ENCODE peak calls at places on chromosomes 16 and 17, in five cellular contexts. One of them, this sample, is unnamed. For H3K4me1, the result is how much of the 10 kb centered on the place peaks cover.

GRCh38 chr17:33266611-33267010 is 26.5 kb downstream of the ASIC2 start:
- DNase-seq in A673: peak
- DNase-seq in tibial artery: no peak
- DNase-seq in ovary: no peak
- DNase-seq in stomach: no peak
- DNase-seq in this sample: no peak

GRCh38 chr17:2957631-2958286 is 105.6 kb downstream of the OR1D5 start:
- DNase-seq in A673: no peak
- DNase-seq in ovary: no peak
- DNase-seq in stomach: peak
- DNase-seq in tibial artery: no peak
- DNase-seq in this sample: no peak

GRCh38 chr17:66593116-66593515 is 241.8 kb upstream of the CACNG5 start:
- DNase-seq in A673: no peak
- DNase-seq in tibial artery: no peak
- DNase-seq in stomach: no peak
- DNase-seq in ovary: no peak
- DNase-seq in this sample: no peak

GRCh38 chr17:71500761-71501555 is 619.9 kb upstream of the SOX9 start:
- DNase-seq in tibial artery: no peak
- DNase-seq in A673: no peak
- DNase-seq in ovary: no peak
- DNase-seq in stomach: no peak
- DNase-seq in this sample: no peak

GRCh38 chr17:75588546-75589016 is 981 bp downstream of the MYO15B start:
- DNase-seq in ovary: peak
- DNase-seq in tibial artery: peak
- DNase-seq in stomach: peak
- DNase-seq in A673: no peak
- DNase-seq in this sample: peak

GRCh38 chr17:82976982-82977488 is 102.4 kb upstream of the METRNL start:
- DNase-seq in A673: no peak
- DNase-seq in stomach: no peak
- DNase-seq in ovary: no peak
- DNase-seq in tibial artery: no peak
- DNase-seq in this sample: peak

GRCh38 chr16:8963010-8963824 is 489 bp downstream of the USP7 start:
- DNase-seq in A673: peak
- DNase-seq in ovary: no peak
- DNase-seq in stomach: no peak
- DNase-seq in tibial artery: no peak
- DNase-seq in this sample: no peak

GRCh38 chr17:9959377-9959981 is 54.4 kb upstream of the RCVRN start:
- DNase-seq in tibial artery: no peak
- DNase-seq in ovary: peak
- DNase-seq in stomach: no peak
- DNase-seq in A673: peak
- DNase-seq in this sample: peak

GRCh38 chr16:14965328-14965727 is 9.5 kb upstream of the PDXDC1 start:
- DNase-seq in ovary: no peak
- DNase-seq in A673: no peak
- DNase-seq in tibial artery: no peak
- DNase-seq in stomach: no peak
- DNase-seq in this sample: no peak

GRCh38 chr17:7063518-7064094 is 16.4 kb downstream of the CLEC10A start:
- DNase-seq in stomach: no peak
- DNase-seq in ovary: no peak
- DNase-seq in tibial artery: no peak
- DNase-seq in A673: no peak
- DNase-seq in this sample: no peak

GRCh38 chr16:79469999-79470398 is 130.5 kb downstream of the MAF start:
- DNase-seq in tibial artery: peak
- DNase-seq in ovary: no peak
- DNase-seq in stomach: no peak
- DNase-seq in A673: no peak
- DNase-seq in this sample: peak

GRCh38 chr16:54586474-54587175 is 300.0 kb upstream of the IRX3 start:
- DNase-seq in stomach: no peak
- DNase-seq in A673: no peak
- DNase-seq in ovary: no peak
- DNase-seq in tibial artery: no peak
- DNase-seq in this sample: no peak

GRCh38 chr17:63537991-63538692 is 12.1 kb upstream of the DCAF7 start:
- DNase-seq in stomach: no peak
- DNase-seq in tibial artery: no peak
- DNase-seq in ovary: no peak
- DNase-seq in A673: no peak
- DNase-seq in this sample: no peak

GRCh38 chr17:45700171-45701090 is 83.7 kb upstream of the CRHR1 start:
- DNase-seq in tibial artery: no peak
- DNase-seq in ovary: no peak
- DNase-seq in A673: no peak
- DNase-seq in stomach: no peak
- DNase-seq in this sample: no peak

GRCh38 chr17:75371981-75372380 is 33.5 kb downstream of the GRB2 start:
- DNase-seq in tibial artery: no peak
- DNase-seq in A673: no peak
- DNase-seq in stomach: no peak
- DNase-seq in ovary: no peak
- DNase-seq in this sample: no peak

GRCh38 chr17:55641559-55642160 is 81.0 kb downstream of the TMEM100 start:
- DNase-seq in ovary: peak
- DNase-seq in stomach: peak
- DNase-seq in A673: peak
- DNase-seq in tibial artery: peak
- DNase-seq in this sample: peak

GRCh38 chr16:22402191-22402590 is 27.8 kb upstream of the CDR2 start:
- DNase-seq in A673: peak
- DNase-seq in tibial artery: no peak
- DNase-seq in ovary: no peak
- DNase-seq in stomach: no peak
- DNase-seq in this sample: no peak

GRCh38 chr17:82845163-82845807 is 5.5 kb upstream of the ZNF750 start:
- DNase-seq in A673: no peak
- DNase-seq in tibial artery: peak
- DNase-seq in stomach: no peak
- DNase-seq in ovary: no peak
- DNase-seq in this sample: no peak

GRCh38 chr17:41835214-41835799 is 725 bp downstream of the NT5C3B start:
- DNase-seq in A673: no peak
- DNase-seq in stomach: no peak
- DNase-seq in tibial artery: no peak
- DNase-seq in ovary: no peak
- DNase-seq in this sample: no peak

GRCh38 chr17:81165246-81166032 is at the start of gene PVALEF:
- DNase-seq in stomach: no peak
- DNase-seq in tibial artery: no peak
- DNase-seq in ovary: no peak
- DNase-seq in A673: no peak
- DNase-seq in this sample: no peak

GRCh38 chr17:60330731-60331130 is 61.2 kb downstream of the USP32 start:
- DNase-seq in A673: no peak
- DNase-seq in ovary: no peak
- DNase-seq in stomach: no peak
- DNase-seq in tibial artery: no peak
- DNase-seq in this sample: no peak

GRCh38 chr16:14369734-14370598 is 260.1 kb downstream of the PARN start:
- DNase-seq in A673: no peak
- DNase-seq in tibial artery: peak
- DNase-seq in ovary: peak
- DNase-seq in stomach: no peak
- DNase-seq in this sample: peak

GRCh38 chr16:56193951-56194726 is 2.9 kb downstream of the GNAO1 start:
- DNase-seq in tibial artery: peak
- DNase-seq in A673: peak
- DNase-seq in ovary: peak
- DNase-seq in stomach: peak
- DNase-seq in this sample: peak

GRCh38 chr16:24973771-24974461 is 41.3 kb downstream of the ARHGAP17 start:
- DNase-seq in ovary: no peak
- DNase-seq in tibial artery: no peak
- DNase-seq in stomach: no peak
- DNase-seq in A673: no peak
- DNase-seq in this sample: peak

GRCh38 chr16:30472328-30472942 is at the start of gene ITGAL:
- DNase-seq in stomach: peak
- DNase-seq in ovary: no peak
- DNase-seq in tibial artery: peak
- DNase-seq in A673: no peak
- DNase-seq in this sample: peak

GRCh38 chr16:68229431-68230175 is 6.3 kb downstream of the ESRP2 start:
- DNase-seq in A673: peak
- DNase-seq in ovary: peak
- DNase-seq in stomach: peak
- DNase-seq in tibial artery: no peak
- DNase-seq in this sample: peak

GRCh38 chr17:55818026-55818425 is 67.2 kb downstream of the PCTP start:
- DNase-seq in tibial artery: no peak
- DNase-seq in A673: no peak
- DNase-seq in ovary: no peak
- DNase-seq in stomach: no peak
- DNase-seq in this sample: no peak

GRCh38 chr17:17159571-17159970 is 46.6 kb downstream of the PLD6 start:
- DNase-seq in tibial artery: no peak
- DNase-seq in stomach: no peak
- DNase-seq in A673: no peak
- DNase-seq in ovary: no peak
- DNase-seq in this sample: no peak

GRCh38 chr16:23842137-23842600 is 6.4 kb downstream of the PRKCB start:
- DNase-seq in ovary: no peak
- DNase-seq in tibial artery: no peak
- DNase-seq in stomach: no peak
- DNase-seq in A673: no peak
- DNase-seq in this sample: no peak
- H3K4me1 ChIP-seq in ovary: under half
- H3K4me1 ChIP-seq in tibial artery: under half
- H3K4me1 ChIP-seq in stomach: under half
- H3K4me1 ChIP-seq in A673: under half
- H3K4me1 ChIP-seq in this sample: under half

GRCh38 chr17:8209909-8210760 is at the start of gene AURKB:
- DNase-seq in stomach: peak
- DNase-seq in tibial artery: peak
- DNase-seq in ovary: peak
- DNase-seq in A673: peak
- DNase-seq in this sample: peak

GRCh38 chr17:8204761-8205555 is 5.4 kb downstream of the AURKB start:
- DNase-seq in stomach: no peak
- DNase-seq in A673: no peak
- DNase-seq in tibial artery: no peak
- DNase-seq in ovary: no peak
- DNase-seq in this sample: no peak

GRCh38 chr17:8212312-8213180 is 2.2 kb upstream of the AURKB start:
- DNase-seq in A673: no peak
- DNase-seq in ovary: no peak
- DNase-seq in tibial artery: no peak
- DNase-seq in stomach: no peak
- DNase-seq in this sample: no peak

GRCh38 chr17:8206536-8206935 is 3.8 kb downstream of the AURKB start:
- DNase-seq in A673: no peak
- DNase-seq in tibial artery: no peak
- DNase-seq in ovary: no peak
- DNase-seq in stomach: no peak
- DNase-seq in this sample: no peak

GRCh38 chr17:8210761-8211458 is 535 bp upstream of the AURKB start:
- DNase-seq in A673: no peak
- DNase-seq in tibial artery: no peak
- DNase-seq in stomach: no peak
- DNase-seq in ovary: no peak
- DNase-seq in this sample: no peak
- H3K4me1 ChIP-seq in A673: under half
- H3K4me1 ChIP-seq in tibial artery: under half
- H3K4me1 ChIP-seq in stomach: under half
- H3K4me1 ChIP-seq in ovary: under half
- H3K4me1 ChIP-seq in this sample: under half

DNA sequence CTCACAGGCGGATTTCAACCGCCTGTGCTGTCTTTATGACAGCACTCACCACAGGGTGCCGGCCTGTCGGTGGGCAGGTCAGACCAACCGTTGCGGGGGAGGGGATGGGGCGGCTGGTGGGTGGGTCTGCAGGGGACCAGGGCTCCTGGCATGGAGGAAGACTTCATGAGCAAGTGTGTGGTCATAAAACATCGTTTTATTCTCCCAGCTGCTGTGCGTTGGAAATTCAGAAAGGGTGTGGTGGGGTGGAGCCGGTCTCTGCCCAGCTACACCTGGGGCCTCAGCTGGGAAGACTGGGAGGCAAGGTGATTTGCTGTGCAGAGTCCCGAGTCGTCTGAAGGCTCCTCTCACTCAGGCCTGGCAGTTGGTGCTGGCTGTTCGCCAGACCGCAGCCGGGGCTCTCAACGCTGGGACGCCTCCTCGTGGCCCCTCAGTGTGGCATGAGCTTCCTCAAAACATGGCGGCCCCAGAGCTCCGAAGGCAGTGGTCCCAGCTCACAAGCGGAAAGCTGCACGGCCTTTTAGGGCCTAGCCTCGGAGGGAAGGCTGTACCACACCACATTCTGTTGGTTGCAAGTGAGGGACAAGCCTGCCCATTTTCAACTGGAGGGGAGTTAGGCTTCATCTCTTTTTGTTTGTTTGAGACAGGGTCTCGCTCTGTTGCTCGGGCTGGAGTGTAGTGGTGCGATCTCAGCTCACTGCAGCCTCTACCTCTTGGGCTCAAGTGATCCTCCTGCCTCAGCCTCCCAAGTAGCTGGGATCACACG is 45.8 kb upstream of the GSE1 start:
- DNase-seq in stomach: no peak
- DNase-seq in A673: no peak
- DNase-seq in ovary: no peak
- DNase-seq in tibial artery: no peak
- DNase-seq in this sample: no peak
- H3K4me1 ChIP-seq in stomach: half or more
- H3K4me1 ChIP-seq in A673: under half
- H3K4me1 ChIP-seq in ovary: under half
- H3K4me1 ChIP-seq in tibial artery: under half
- H3K4me1 ChIP-seq in this sample: under half

GRCh38 chr17:57559226-57559625 is 185.9 kb downstream of the CCDC182 start:
- DNase-seq in tibial artery: no peak
- DNase-seq in stomach: no peak
- DNase-seq in A673: no peak
- DNase-seq in ovary: no peak
- DNase-seq in this sample: no peak
- H3K4me1 ChIP-seq in tibial artery: under half
- H3K4me1 ChIP-seq in stomach: under half
- H3K4me1 ChIP-seq in A673: under half
- H3K4me1 ChIP-seq in ovary: under half
- H3K4me1 ChIP-seq in this sample: under half